ENCODE peak calls at places on chromosomes 4 and X, in seven cellular contexts. Q is IMR-90, M is AG04450, R is HCT116, Z is keratinocyte, F is body of pancreas, B is heart left ventricle. V is an unnamed sample. For H3K27me3, the result is how much of the 10 kb centered on the place peaks cover.

GRCh38 chr4:8913858-8914460 is 42.3 kb upstream of the HMX1 start:
- DNase-seq in Q (no peak), M (no peak), R (no peak), Z (no peak), F (no peak), B (no peak), V (no peak)

GRCh38 chr4:169428376-169428775 is 157.6 kb upstream of the SH3RF1 start:
- DNase-seq in Q (no peak), M (no peak), R (no peak), Z (no peak), F (no peak), B (no peak), V (no peak)

GRCh38 chrX:75746891-75747639 is 38.0 kb downstream of the MAGEE2 start:
- DNase-seq in Q (no peak), M (no peak), R (no peak), Z (no peak), F (peak), B (peak), V (no peak)

GRCh38 chr4:142413516-142413915 is 432.6 kb downstream of the INPP4B start:
- DNase-seq in Q (no peak), M (no peak), R (no peak), Z (no peak), F (no peak), B (no peak), V (no peak)

GRCh38 chrX:136086521-136086920 is 60.8 kb upstream of the FHL1 start:
- DNase-seq in Q (peak), M (no peak), R (no peak), Z (no peak), F (no peak), B (no peak), V (no peak)

GRCh38 chr4:128907966-128908365 is 98.5 kb downstream of the JADE1 start:
- DNase-seq in Q (no peak), M (no peak), R (no peak), Z (no peak), F (no peak), B (no peak), V (no peak)

GRCh38 chr4:156536661-156537060 is 434.9 kb downstream of the PDGFC start:
- DNase-seq in Q (peak), M (no peak), R (no peak), Z (peak), F (no peak), B (no peak), V (no peak)

GRCh38 chrX:17291998-17292658 is 82.9 kb upstream of the NHS start:
- DNase-seq in Q (no peak), M (no peak), R (no peak), Z (no peak), F (no peak), B (no peak), V (no peak)

GRCh38 chrX:48025561-48025960 is 18.8 kb downstream of the SPACA5 start:
- DNase-seq in Q (peak), M (peak), R (peak), Z (no peak), F (peak), B (no peak), V (no peak)

GRCh38 chrX:18574591-18574990 is 97.3 kb downstream of the RS1 start:
- DNase-seq in Q (peak), M (peak), R (no peak), Z (no peak), F (no peak), B (peak), V (no peak)

GRCh38 chrX:129779747-129780146 is at the start of gene SASH3:
- DNase-seq in Q (no peak), M (no peak), R (no peak), Z (no peak), F (no peak), B (peak), V (no peak)

GRCh38 chr4:85780664-85781063 is 305.7 kb downstream of the ARHGAP24 start:
- DNase-seq in Q (no peak), M (no peak), R (no peak), Z (no peak), F (no peak), B (no peak), V (no peak)

GRCh38 chr4:2804449-2804972 is 11.6 kb downstream of the SH3BP2 start:
- DNase-seq in Q (no peak), M (no peak), R (no peak), Z (no peak), F (no peak), B (peak), V (peak)

GRCh38 chr4:83348074-83348473 is 13.4 kb upstream of the HPSE start:
- DNase-seq in Q (no peak), M (no peak), R (no peak), Z (no peak), F (no peak), B (no peak), V (no peak)

GRCh38 chr4:90209922-90210321 is 82.7 kb downstream of the CCSER1 start:
- DNase-seq in Q (no peak), M (no peak), R (no peak), Z (no peak), F (no peak), B (no peak), V (no peak)

GRCh38 chr4:120175272-120175671 is 108.6 kb upstream of the MAD2L1 start:
- DNase-seq in Q (no peak), M (no peak), R (no peak), Z (no peak), F (no peak), B (no peak), V (no peak)

GRCh38 chrX:42755820-42756219 is 22.1 kb downstream of the PPP1R2C start:
- DNase-seq in Q (peak), M (no peak), R (no peak), Z (no peak), F (peak), B (peak), V (no peak)

GRCh38 chr4:634599-634985 is 9.2 kb downstream of the PDE6B start:
- DNase-seq in Q (no peak), M (no peak), R (no peak), Z (no peak), F (no peak), B (no peak), V (peak)

GRCh38 chrX:120125444-120125843 is 9.7 kb upstream of the RHOXF1 start:
- DNase-seq in Q (no peak), M (no peak), R (no peak), Z (no peak), F (no peak), B (no peak), V (no peak)

GRCh38 chr4:106329027-106329618 is 12.8 kb downstream of the AIMP1 start:
- DNase-seq in Q (peak), M (peak), R (peak), Z (peak), F (no peak), B (no peak), V (no peak)

GRCh38 chrX:17654116-17654515 is 83.2 kb upstream of the SCML1 start:
- DNase-seq in Q (no peak), M (no peak), R (no peak), Z (no peak), F (no peak), B (no peak), V (no peak)

GRCh38 chr4:186934841-186935443 is 211.3 kb upstream of the FAT1 start:
- DNase-seq in Q (no peak), M (no peak), R (no peak), Z (no peak), F (no peak), B (no peak), V (no peak)

GRCh38 chr4:653831-654525 is 20.1 kb downstream of the ATP5ME start:
- DNase-seq in Q (no peak), M (no peak), R (no peak), Z (no peak), F (no peak), B (no peak), V (peak)

GRCh38 chrX:52923781-52924241 is 26.7 kb downstream of the FAM156B start:
- DNase-seq in Q (peak), M (no peak), R (no peak), Z (no peak), F (peak), B (peak), V (no peak)

GRCh38 chr4:54687887-54688841 is 30.4 kb downstream of the KIT start:
- DNase-seq in Q (peak), M (no peak), R (no peak), Z (no peak), F (no peak), B (no peak), V (no peak)

GRCh38 chr4:151921811-151922210 is 161.0 kb upstream of the GATB start:
- DNase-seq in Q (peak), M (no peak), R (no peak), Z (peak), F (no peak), B (no peak), V (no peak)

GRCh38 chr4:13678186-13678924 is 50.8 kb upstream of the BOD1L1 start:
- DNase-seq in Q (no peak), M (no peak), R (no peak), Z (no peak), F (no peak), B (no peak), V (no peak)

GRCh38 chr4:37697566-37697965 is 11.4 kb upstream of the RELL1 start:
- DNase-seq in Q (no peak), M (no peak), R (no peak), Z (no peak), F (no peak), B (no peak), V (no peak)

GRCh38 chr4:37687666-37688065 is 1.5 kb upstream of the RELL1 start:
- DNase-seq in Q (no peak), M (no peak), R (no peak), Z (no peak), F (no peak), B (no peak), V (no peak)

GRCh38 chr4:37693450-37694190 is 7.4 kb upstream of the RELL1 start:
- DNase-seq in Q (peak), M (peak), R (no peak), Z (no peak), F (no peak), B (no peak), V (no peak)

GRCh38 chr4:37689353-37689752 is 3.2 kb upstream of the RELL1 start:
- DNase-seq in Q (no peak), M (no peak), R (no peak), Z (no peak), F (no peak), B (no peak), V (no peak)

GRCh38 chr4:37693030-37693429 is 6.9 kb upstream of the RELL1 start:
- DNase-seq in Q (no peak), M (no peak), R (no peak), Z (no peak), F (no peak), B (no peak), V (no peak)
- H3K27ac ChIP-seq in Q (no peak), M (peak), R (no peak), Z (peak), F (no peak), B (no peak), V (peak)

GRCh38 chr4:76949293-76950051 is at the start of gene SEPTIN11:
- DNase-seq in Q (peak), M (peak), R (peak), Z (peak), F (peak), B (peak), V (peak)
- H3K27me3 ChIP-seq in Q (under half), M (under half), R (under half), Z (under half), F (under half), B (under half), V (under half)

DNA sequence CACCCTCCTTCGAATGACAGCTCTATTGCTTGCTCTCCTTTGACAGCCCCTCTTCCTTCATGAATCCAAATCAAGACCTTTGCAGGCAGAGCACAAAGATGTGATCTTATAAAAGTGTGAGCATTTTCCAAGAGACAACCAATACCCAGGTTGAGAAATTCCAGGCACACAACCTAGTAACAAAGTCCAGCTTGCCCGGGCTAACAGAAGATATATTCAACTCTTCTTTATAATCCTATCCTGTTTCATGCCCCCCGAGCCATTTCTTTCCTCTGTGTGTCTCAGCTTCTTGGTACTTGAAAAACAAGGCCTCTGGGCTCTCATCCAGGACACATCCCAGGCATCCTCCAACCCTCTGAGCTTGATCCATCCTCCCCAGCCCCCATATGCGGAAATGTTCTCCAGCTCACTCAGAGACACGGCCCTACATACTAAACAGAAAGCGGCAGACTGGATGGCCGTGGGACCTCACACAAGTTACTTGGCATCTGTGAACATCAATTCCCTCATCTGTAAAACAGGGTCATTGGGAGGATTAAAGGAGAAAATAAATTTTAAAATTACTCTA is 627.1 kb downstream of the BCOR start:
- DNase-seq in Q (peak), M (no peak), R (no peak), Z (no peak), F (no peak), B (peak), V (no peak)
- H3K4me3 ChIP-seq in Q (no peak), M (no peak), R (no peak), Z (no peak), F (no peak), B (no peak), V (no peak)

GRCh38 chrX:122055979-122056715 is 1008.7 kb downstream of the GLUD2 start:
- DNase-seq in Q (no peak), M (no peak), R (no peak), Z (no peak), F (no peak), B (no peak), V (no peak)
- H3K27ac ChIP-seq in Q (no peak), M (no peak), R (no peak), Z (no peak), F (no peak), B (no peak), V (no peak)

GRCh38 chrX:72309297-72310071 is 3.8 kb upstream of the CITED1 start:
- DNase-seq in Q (no peak), M (no peak), R (no peak), Z (no peak), F (no peak), B (no peak), V (no peak)
- H3K27me3 ChIP-seq in Q (half or more), M (under half), R (under half), Z (half or more), F (under half), B (under half), V (under half)

DNA sequence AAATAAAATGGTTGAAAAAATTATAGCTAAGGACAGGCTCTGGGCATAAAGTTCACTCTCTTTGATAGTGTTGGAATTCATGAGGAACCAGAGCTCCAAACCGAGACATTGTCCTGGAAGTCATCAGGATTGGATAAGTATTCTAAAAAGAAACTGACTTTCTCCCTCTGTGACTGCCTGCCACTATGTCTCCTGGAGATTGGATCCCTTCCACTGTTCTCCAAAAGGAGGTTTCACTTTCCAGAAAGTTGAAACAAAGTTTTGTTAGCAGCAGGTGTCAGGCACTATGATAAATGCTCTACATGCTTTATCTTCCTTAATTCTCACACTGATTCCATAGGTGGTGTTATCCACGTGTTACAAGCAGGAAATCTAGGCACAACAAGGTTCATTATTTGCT is 16.8 kb downstream of the BANK1 start:
- DNase-seq in Q (no peak), M (no peak), R (no peak), Z (no peak), F (no peak), B (no peak), V (no peak)
- H3K4me3 ChIP-seq in Q (no peak), M (no peak), R (no peak), Z (no peak), F (no peak), B (no peak), V (no peak)

GRCh38 chrX:40573763-40574162 is 7.0 kb upstream of the ATP6AP2 start:
- DNase-seq in Q (peak), M (no peak), R (no peak), Z (no peak), F (no peak), B (no peak), V (no peak)

GRCh38 chrX:40571600-40571999 is 9.2 kb upstream of the ATP6AP2 start:
- DNase-seq in Q (no peak), M (no peak), R (no peak), Z (no peak), F (no peak), B (no peak), V (no peak)

GRCh38 chrX:40576291-40576690 is 4.5 kb upstream of the ATP6AP2 start:
- DNase-seq in Q (no peak), M (no peak), R (no peak), Z (no peak), F (no peak), B (no peak), V (no peak)

DNA sequence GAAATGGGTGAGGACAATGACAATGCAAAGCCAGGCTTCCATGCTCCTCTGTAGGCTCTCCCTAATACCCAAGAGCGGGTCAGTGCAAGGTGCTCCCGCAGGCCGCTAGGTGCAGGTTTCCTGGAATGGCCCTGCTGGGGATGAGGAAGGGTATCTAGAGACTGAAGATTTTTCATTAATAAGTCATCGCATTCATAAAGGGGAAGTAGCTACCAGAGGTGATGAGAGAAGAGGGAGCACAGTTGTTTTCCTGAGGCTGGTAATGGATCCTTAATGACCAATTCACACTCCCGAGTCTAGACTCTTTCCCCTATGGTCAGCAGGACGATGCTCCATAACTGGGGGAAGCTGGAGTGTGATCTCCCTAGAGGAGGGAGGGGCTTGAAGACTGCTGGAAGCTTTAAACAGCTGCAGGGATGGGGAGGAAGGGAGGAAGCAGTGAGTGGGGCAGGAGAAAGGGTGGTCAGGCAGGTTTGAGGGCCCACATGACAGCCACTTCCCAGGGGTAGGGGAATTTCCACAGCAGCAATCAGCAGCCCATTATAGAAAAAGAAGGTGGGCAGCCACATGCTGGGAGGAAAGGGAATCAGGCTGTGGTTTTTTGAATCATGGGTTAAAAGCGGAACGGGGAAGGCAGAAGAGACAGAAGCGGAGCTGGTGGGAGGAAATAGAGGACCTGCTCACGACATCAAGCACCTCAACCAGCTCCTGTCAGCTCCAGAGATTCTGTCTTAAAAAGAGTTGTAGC is 10.2 kb upstream of the ATP6AP2 start:
- DNase-seq in Q (no peak), M (no peak), R (no peak), Z (no peak), F (no peak), B (no peak), V (no peak)
- H3K27ac ChIP-seq in Q (no peak), M (no peak), R (no peak), Z (no peak), F (no peak), B (no peak), V (no peak)